ENCODE peak calls at places on chromosomes 1 and 21, in ten cellular contexts. F, C, J, I, K, W, P, U, X and V are unnamed samples.
A peak's percentile ranks its signal among the peaks of the same experiment; 100 is the strongest.

GRCh38 chr1:176466514-176466913 is 3.5 kb downstream of the PAPPA2 start:
- DNase-seq in F (no peak), C (peak; percentile 17), J (no peak), I (no peak), K (no peak), W (peak; percentile 66), P (no peak), U (no peak), X (peak; percentile 62), V (peak; percentile 3)

GRCh38 chr1:5423109-5423508 is 569.1 kb downstream of the NPHP4 start:
- DNase-seq in F (peak; percentile 71), C (peak; percentile 77), J (no peak), I (no peak), K (no peak), W (no peak), P (no peak), U (no peak), X (peak; percentile 42), V (no peak)

GRCh38 chr1:172135923-172136610 is 284.4 kb upstream of the C1orf105 start:
- DNase-seq in F (no peak), C (no peak), J (peak; percentile 17), I (no peak), K (no peak), W (no peak), P (no peak), U (no peak), X (no peak), V (no peak)

GRCh38 chr1:47347735-47348134 is 14.1 kb downstream of the CMPK1 start:
- DNase-seq in F (no peak), C (no peak), J (no peak), I (no peak), K (no peak), W (no peak), P (no peak), U (no peak), X (no peak), V (no peak)

GRCh38 chr1:42939216-42939615 is 19.5 kb downstream of the SLC2A1 start:
- DNase-seq in F (no peak), C (no peak), J (no peak), I (peak; percentile 76), K (no peak), W (no peak), P (no peak), U (no peak), X (no peak), V (no peak)

GRCh38 chr21:37546949-37547614 is 180.5 kb downstream of the DYRK1A start:
- DNase-seq in F (peak; percentile 35), C (no peak), J (no peak), I (no peak), K (no peak), W (no peak), P (no peak), U (no peak), X (no peak), V (no peak)

GRCh38 chr1:185973645-185974044 is 239.5 kb downstream of the HMCN1 start:
- DNase-seq in F (no peak), C (no peak), J (peak; percentile 21), I (no peak), K (no peak), W (no peak), P (no peak), U (no peak), X (no peak), V (no peak)

GRCh38 chr1:151540021-151540981 is at the start of gene TUFT1:
- DNase-seq in F (peak; percentile 96), C (peak; percentile 98), J (peak; percentile 88), I (peak; percentile 98), K (peak; percentile 86), W (peak; percentile 99), P (peak; percentile 89), U (peak; percentile 67), X (peak; percentile 95), V (peak; percentile 81)

GRCh38 chr1:115565789-115566188 is 76.0 kb upstream of the VANGL1 start:
- DNase-seq in F (no peak), C (no peak), J (no peak), I (no peak), K (no peak), W (no peak), P (no peak), U (no peak), X (no peak), V (no peak)

GRCh38 chr1:203557958-203558760 is 64.2 kb downstream of the OPTC start:
- DNase-seq in F (no peak), C (no peak), J (peak; percentile 76), I (peak; percentile 48), K (peak; percentile 61), W (no peak), P (peak; percentile 60), U (no peak), X (no peak), V (peak; percentile 67)

GRCh38 chr1:3404301-3404700 is 50.2 kb upstream of the ARHGEF16 start:
- DNase-seq in F (no peak), C (no peak), J (no peak), I (no peak), K (no peak), W (no peak), P (no peak), U (no peak), X (no peak), V (no peak)

GRCh38 chr1:15153842-15154479 is 414 bp downstream of the TMEM51 start:
- DNase-seq in F (peak; percentile 72), C (peak; percentile 27), J (peak; percentile 77), I (peak; percentile 73), K (no peak), W (peak; percentile 88), P (peak; percentile 48), U (no peak), X (peak; percentile 81), V (peak; percentile 47)

GRCh38 chr1:18926315-18927081 is 24.1 kb upstream of the ALDH4A1 start:
- DNase-seq in F (peak; percentile 89), C (no peak), J (peak; percentile 99), I (peak; percentile 57), K (no peak), W (no peak), P (peak; percentile 85), U (no peak), X (peak; percentile 76), V (peak; percentile 88)

GRCh38 chr1:39886757-39887231 is 3.5 kb upstream of the TRIT1 start:
- DNase-seq in F (no peak), C (peak; percentile 28), J (no peak), I (no peak), K (no peak), W (no peak), P (no peak), U (no peak), X (no peak), V (no peak)

GRCh38 chr1:200681231-200681630 is 11.5 kb upstream of the DDX59 start:
- DNase-seq in F (no peak), C (no peak), J (no peak), I (no peak), K (no peak), W (no peak), P (no peak), U (no peak), X (no peak), V (no peak)